ENCODE peak calls at places on chromosome 18, in eight cellular contexts. W is HL-60, J is H9, E is DND-41, Y is Caco-2, N is left ventricle myocardium inferior, Z is endodermal cell, S is heart right ventricle. L is an unnamed sample.

GRCh38 chr18:42635378-42636048 is 480.0 kb downstream of the RIT2 start:
- DNase-seq in W (peak; percentile 31), J (peak; percentile 32), E (no peak), Y (peak; percentile 2), N (no peak), Z (peak; percentile 64), S (no peak), L (no peak)

GRCh38 chr18:79610461-79611039 is 69.1 kb upstream of the CTDP1 start:
- DNase-seq in W (no peak), J (no peak), E (no peak), Y (no peak), N (no peak), Z (no peak), S (no peak), L (no peak)

GRCh38 chr18:28019425-28020108 is 157.4 kb downstream of the CDH2 start:
- DNase-seq in W (no peak), J (no peak), E (no peak), Y (no peak), N (no peak), Z (no peak), S (no peak), L (no peak)

GRCh38 chr18:10376735-10377134 is 77.7 kb upstream of the APCDD1 start:
- DNase-seq in W (no peak), J (no peak), E (no peak), Y (no peak), N (peak; percentile 51), Z (no peak), S (peak; percentile 57), L (peak; percentile 38)

GRCh38 chr18:79637921-79638855 is 41.4 kb upstream of the CTDP1 start:
- DNase-seq in W (no peak), J (peak; percentile 51), E (no peak), Y (no peak), N (no peak), Z (peak; percentile 53), S (no peak), L (no peak)

GRCh38 chr18:7567487-7568425 is 640 bp downstream of the PTPRM start:
- DNase-seq in W (peak; percentile 17), J (peak; percentile 51), E (no peak), Y (peak; percentile 61), N (peak; percentile 48), Z (peak; percentile 89), S (peak; percentile 43), L (peak; percentile 39)

GRCh38 chr18:24802439-24802838 is 342.0 kb downstream of the HRH4 start:
- DNase-seq in W (no peak), J (no peak), E (no peak), Y (no peak), N (no peak), Z (no peak), S (no peak), L (no peak)

GRCh38 chr18:13313006-13313661 is 94.6 kb downstream of the LDLRAD4 start:
- DNase-seq in W (no peak), J (no peak), E (peak; percentile 47), Y (no peak), N (no peak), Z (no peak), S (no peak), L (no peak)

GRCh38 chr18:76496200-76496890 is 1.3 kb upstream of the ZNF516 start:
- DNase-seq in W (peak; percentile 94), J (peak; percentile 76), E (no peak), Y (peak; percentile 44), N (peak; percentile 67), Z (peak; percentile 90), S (peak; percentile 44), L (no peak)

GRCh38 chr18:69008538-69008937 is 210.7 kb downstream of the CCDC102B start:
- DNase-seq in W (no peak), J (no peak), E (no peak), Y (no peak), N (no peak), Z (no peak), S (no peak), L (no peak)
- H3K27me3 ChIP-seq in W (no peaks in the 10 kb centered on the region), J (no peaks in the 10 kb centered on the region), E (no peaks in the 10 kb centered on the region), Y (no peaks in the 10 kb centered on the region), N (no peaks in the 10 kb centered on the region), Z (no peaks in the 10 kb centered on the region), S (no peaks in the 10 kb centered on the region), L (no peaks in the 10 kb centered on the region)

GRCh38 chr18:75124551-75124950 is 84.4 kb downstream of the PTGR3 start:
- DNase-seq in W (no peak), J (no peak), E (no peak), Y (no peak), N (no peak), Z (no peak), S (no peak), L (no peak)

GRCh38 chr18:75124967-75125358 is 84.0 kb downstream of the PTGR3 start:
- DNase-seq in W (no peak), J (no peak), E (no peak), Y (no peak), N (no peak), Z (no peak), S (no peak), L (no peak)

GRCh38 chr18:75120521-75120920 is 88.4 kb downstream of the PTGR3 start:
- DNase-seq in W (no peak), J (no peak), E (no peak), Y (no peak), N (no peak), Z (no peak), S (no peak), L (no peak)

GRCh38 chr18:75123113-75123512 is 85.8 kb downstream of the PTGR3 start:
- DNase-seq in W (no peak), J (no peak), E (no peak), Y (no peak), N (no peak), Z (no peak), S (no peak), L (no peak)

GRCh38 chr18:75121266-75121665 is 87.7 kb downstream of the PTGR3 start:
- DNase-seq in W (no peak), J (no peak), E (no peak), Y (no peak), N (no peak), Z (no peak), S (no peak), L (no peak)
- H3K27me3 ChIP-seq in W (no peaks in the 10 kb centered on the region), J (no peaks in the 10 kb centered on the region), E (peaks cover 7% of the 10 kb centered on the region), Y (no peaks in the 10 kb centered on the region), N (no peaks in the 10 kb centered on the region), Z (no peaks in the 10 kb centered on the region), S (no peaks in the 10 kb centered on the region), L (no peaks in the 10 kb centered on the region)

DNA sequence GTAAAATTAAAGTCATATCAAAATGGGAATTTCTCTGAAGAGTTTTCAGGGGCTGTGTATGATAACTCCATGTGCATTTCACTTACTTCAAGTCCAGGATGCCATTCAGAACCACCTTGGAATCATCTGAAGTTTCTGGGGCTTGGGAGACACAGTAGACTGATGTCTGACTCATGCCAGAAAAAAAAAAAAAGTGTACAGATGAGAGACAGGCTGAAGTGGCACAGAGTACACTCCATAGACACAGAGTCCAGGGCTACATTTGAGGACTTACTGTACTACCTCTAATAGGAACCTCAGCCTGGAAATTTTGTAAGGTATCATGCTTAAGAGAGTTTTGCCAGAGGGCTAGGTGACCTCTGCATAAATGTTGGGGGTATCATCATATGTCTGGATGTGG is 92.0 kb downstream of the SS18 start:
- DNase-seq in W (no peak), J (no peak), E (no peak), Y (no peak), N (no peak), Z (no peak), S (no peak), L (no peak)
- H3K27me3 ChIP-seq in W (no peaks in the 10 kb centered on the region), J (no peaks in the 10 kb centered on the region), E (no peaks in the 10 kb centered on the region), Y (no peaks in the 10 kb centered on the region), N (no peaks in the 10 kb centered on the region), Z (no peaks in the 10 kb centered on the region), S (no peaks in the 10 kb centered on the region), L (no peaks in the 10 kb centered on the region)

GRCh38 chr18:59096098-59096779 is 43.4 kb upstream of the SEC11C start:
- DNase-seq in W (no peak), J (peak; percentile 82), E (no peak), Y (no peak), N (no peak), Z (peak; percentile 90), S (no peak), L (no peak)

DNA sequence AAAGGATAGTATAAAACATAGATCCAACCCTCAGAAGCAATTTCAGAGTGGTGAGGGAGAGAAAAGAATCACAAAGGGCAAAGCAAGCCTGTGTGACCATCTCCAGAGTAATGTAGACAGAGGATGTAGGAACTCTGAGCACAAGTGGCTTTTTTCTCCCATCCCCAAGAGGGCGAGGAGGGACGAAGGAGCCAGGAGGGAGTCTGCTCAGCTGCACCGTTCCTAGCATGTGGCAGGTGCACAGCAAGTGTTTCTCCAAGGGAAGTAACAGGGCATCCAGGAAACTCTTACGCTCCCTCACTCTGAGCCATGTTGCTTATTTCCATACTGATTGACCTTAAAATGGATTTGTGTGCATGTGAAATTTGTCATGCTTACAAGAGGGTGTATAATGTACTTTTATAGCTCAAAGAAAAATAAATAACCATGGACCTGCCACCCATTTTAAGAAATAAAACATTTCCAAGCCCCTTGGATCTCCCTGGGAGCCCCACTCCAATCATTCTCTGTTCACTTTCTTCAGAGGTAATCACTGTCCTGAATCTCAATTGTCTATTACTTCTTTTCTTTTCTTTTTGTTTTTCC is 37.8 kb upstream of the SEC11C start:
- DNase-seq in W (no peak), J (no peak), E (no peak), Y (no peak), N (no peak), Z (no peak), S (no peak), L (no peak)
- H3K27me3 ChIP-seq in W (peaks cover 10% of the 10 kb centered on the region), J (no peaks in the 10 kb centered on the region), E (peaks cover 11% of the 10 kb centered on the region), Y (no peaks in the 10 kb centered on the region), N (peaks cover 68% of the 10 kb centered on the region), Z (peaks cover 7% of the 10 kb centered on the region), S (no peaks in the 10 kb centered on the region), L (no peaks in the 10 kb centered on the region)

GRCh38 chr18:48375150-48375790 is 33.9 kb downstream of the ZBTB7C start:
- DNase-seq in W (peak; percentile 29), J (no peak), E (no peak), Y (no peak), N (no peak), Z (no peak), S (no peak), L (no peak)

GRCh38 chr18:48371854-48372598 is 37.2 kb downstream of the ZBTB7C start:
- DNase-seq in W (no peak), J (no peak), E (no peak), Y (no peak), N (no peak), Z (peak; percentile 28), S (no peak), L (no peak)

GRCh38 chr18:48374423-48375149 is 34.6 kb downstream of the ZBTB7C start:
- DNase-seq in W (no peak), J (no peak), E (no peak), Y (no peak), N (no peak), Z (no peak), S (no peak), L (no peak)

GRCh38 chr18:48376406-48376805 is 32.8 kb downstream of the ZBTB7C start:
- DNase-seq in W (no peak), J (peak; percentile 64), E (no peak), Y (no peak), N (no peak), Z (peak; percentile 76), S (no peak), L (no peak)

GRCh38 chr18:48376934-48377333 is 32.2 kb downstream of the ZBTB7C start:
- DNase-seq in W (no peak), J (no peak), E (no peak), Y (no peak), N (no peak), Z (no peak), S (no peak), L (no peak)
- H3K27me3 ChIP-seq in W (peaks cover 42% of the 10 kb centered on the region), J (no peaks in the 10 kb centered on the region), E (peaks cover 22% of the 10 kb centered on the region), Y (no peaks in the 10 kb centered on the region), N (peaks cover 7% of the 10 kb centered on the region), Z (no peaks in the 10 kb centered on the region), S (no peaks in the 10 kb centered on the region), L (no peaks in the 10 kb centered on the region)

GRCh38 chr18:45409971-45410370 is 205.3 kb upstream of the SLC14A2 start:
- DNase-seq in W (no peak), J (no peak), E (no peak), Y (no peak), N (no peak), Z (no peak), S (no peak), L (no peak)
- H3K27me3 ChIP-seq in W (peaks cover 13% of the 10 kb centered on the region), J (no peaks in the 10 kb centered on the region), E (peaks cover 3% of the 10 kb centered on the region), Y (no peaks in the 10 kb centered on the region), N (peaks cover 14% of the 10 kb centered on the region), Z (no peaks in the 10 kb centered on the region), S (no peaks in the 10 kb centered on the region), L (no peaks in the 10 kb centered on the region)